ENCODE peak calls at places on chromosome 3, in four cellular contexts. H is K562, T is H1, X is SK-N-SH. K is an unnamed sample.

GRCh38 chr3:178304758-178305157 is 231.5 kb upstream of the KCNMB2 start:
- DNase-seq in H (no peak), T (no peak), X (no peak), K (no peak)

GRCh38 chr3:118781879-118782278 is 252.8 kb downstream of the IGSF11 start:
- DNase-seq in H (no peak), T (no peak), X (no peak), K (no peak)

GRCh38 chr3:48432411-48433371 is 2.8 kb upstream of the PLXNB1 start:
- DNase-seq in H (no peak), T (no peak), X (peak; percentile 19), K (peak; percentile 75)

GRCh38 chr3:102205647-102206046 is 229.2 kb upstream of the ZPLD1 start:
- DNase-seq in H (no peak), T (no peak), X (no peak), K (no peak)

GRCh38 chr3:144989756-144990155 is 1018.1 kb downstream of the DIPK2A start:
- DNase-seq in H (no peak), T (no peak), X (no peak), K (no peak)

GRCh38 chr3:134640872-134641470 is 9.9 kb downstream of the KY start:
- DNase-seq in H (peak; percentile 18), T (peak; percentile 57), X (peak; percentile 64), K (peak; percentile 57)

GRCh38 chr3:59480486-59480995 is 430.7 kb upstream of the CFAP20DC start:
- DNase-seq in H (no peak), T (no peak), X (no peak), K (no peak)

GRCh38 chr3:101144080-101144479 is 150.9 kb upstream of the ABI3BP start:
- DNase-seq in H (no peak), T (no peak), X (no peak), K (no peak)

GRCh38 chr3:141277451-141277850 is 45.8 kb downstream of the PXYLP1 start:
- DNase-seq in H (no peak), T (no peak), X (no peak), K (no peak)

GRCh38 chr3:59886790-59887189 is 837.0 kb upstream of the CFAP20DC start:
- DNase-seq in H (no peak), T (no peak), X (no peak), K (no peak)

GRCh38 chr3:32438596-32439344 is 47.1 kb downstream of the CMTM7 start:
- DNase-seq in H (no peak), T (peak; percentile 36), X (no peak), K (no peak)

GRCh38 chr3:152583913-152584312 is 251.0 kb upstream of the P2RY1 start:
- DNase-seq in H (no peak), T (no peak), X (no peak), K (no peak)

GRCh38 chr3:57998366-57999283 is 9.6 kb upstream of the FLNB start:
- DNase-seq in H (peak; percentile 71), T (no peak), X (peak; percentile 42), K (no peak)

GRCh38 chr3:55166577-55167555 is 239.0 kb upstream of the LRTM1 start:
- DNase-seq in H (no peak), T (no peak), X (no peak), K (no peak)

GRCh38 chr3:134822065-134822464 is 27.0 kb downstream of the EPHB1 start:
- DNase-seq in H (no peak), T (no peak), X (no peak), K (no peak)

GRCh38 chr3:4271834-4272233 is 31.3 kb upstream of the SETMAR start:
- DNase-seq in H (peak; percentile 44), T (no peak), X (peak; percentile 20), K (no peak)

GRCh38 chr3:187970106-187970505 is 183.9 kb upstream of the LPP start:
- DNase-seq in H (no peak), T (no peak), X (no peak), K (no peak)

GRCh38 chr3:53195602-53196574 is 34.9 kb downstream of the PRKCD start:
- DNase-seq in H (peak; percentile 66), T (peak; percentile 92), X (peak; percentile 94), K (peak; percentile 80)

GRCh38 chr3:161599702-161600101 is 103.1 kb downstream of the OTOL1 start:
- DNase-seq in H (no peak), T (no peak), X (no peak), K (no peak)

GRCh38 chr3:122868322-122868721 is 73.5 kb downstream of the SLC49A4 start:
- DNase-seq in H (no peak), T (no peak), X (no peak), K (no peak)

GRCh38 chr3:122875547-122876127 is 80.8 kb downstream of the SLC49A4 start:
- DNase-seq in H (no peak), T (no peak), X (no peak), K (no peak)

GRCh38 chr3:122874116-122874515 is 79.2 kb downstream of the SLC49A4 start:
- DNase-seq in H (peak; percentile 14), T (no peak), X (peak; percentile 35), K (no peak)
- TF ChIP-seq CTCF in H (no peak), T (no peak), X (no peak), K (no peak)

GRCh38 chr3:150293401-150294001 is 114.6 kb upstream of the TSC22D2 start:
- DNase-seq in H (no peak), T (no peak), X (no peak), K (no peak)
- TF ChIP-seq TEAD4 in H (no peak), T (no peak), X (no peak), K (no peak)

GRCh38 chr3:128590948-128591347 is 59.7 kb downstream of the RPN1 start:
- DNase-seq in H (peak; percentile 53), T (peak; percentile 75), X (no peak), K (peak; percentile 76)
- TF ChIP-seq CTCF in H (peak; percentile 69), T (peak; percentile 81), X (no peak), K (peak; percentile 7)

DNA sequence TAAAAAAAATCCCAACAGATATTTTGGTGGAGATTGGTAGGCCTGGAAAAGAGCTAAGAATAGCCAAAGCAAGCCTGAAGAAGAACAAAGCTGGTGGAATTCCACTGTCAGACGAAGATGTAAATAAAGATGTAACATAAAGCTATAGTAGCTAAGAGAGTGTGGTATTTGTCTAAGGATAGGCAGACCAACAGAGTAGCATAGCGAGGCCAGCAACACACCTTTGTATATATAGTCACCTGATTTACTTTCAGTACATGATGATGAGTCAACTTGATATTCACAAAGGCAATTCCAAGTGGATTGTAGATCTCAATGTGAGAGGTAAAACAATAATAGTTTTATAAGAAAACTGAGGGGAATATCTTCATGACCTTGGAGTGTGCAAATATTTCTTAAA is 53.6 kb upstream of the SYN2 start:
- DNase-seq in H (no peak), T (no peak), X (no peak), K (no peak)
- TF ChIP-seq TEAD4 in H (no peak), T (no peak), X (no peak), K (no peak)